ENCODE peak calls at places on chromosome 6, in four cellular contexts. V is GM23248; D is CD4-positive, alpha-beta T cell; J is sigmoid colon. H is an unnamed sample.

GRCh38 chr6:130604869-130605401 is 222.3 kb upstream of the SMLR1 start:
- DNase-seq in D (no peak), J (no peak), V (no peak), H (no peak)

GRCh38 chr6:30990422-30991086 is 7.0 kb downstream of the MUC21 start:
- DNase-seq in V (no peak), J (no peak), D (no peak), H (no peak)

GRCh38 chr6:136783495-136784270 is 8.6 kb downstream of the MAP3K5 start:
- DNase-seq in V (no peak), J (no peak), D (no peak), H (no peak)

GRCh38 chr6:111899531-111899930 is 26.3 kb upstream of the FYN start:
- DNase-seq in J (no peak), D (no peak), V (no peak), H (no peak)

GRCh38 chr6:159261983-159262382 is 92.8 kb downstream of the FNDC1 start:
- DNase-seq in D (no peak), J (no peak), V (no peak), H (no peak)

GRCh38 chr6:160039441-160039840 is 70.6 kb downstream of the IGF2R start:
- DNase-seq in J (no peak), D (no peak), V (no peak), H (no peak)

GRCh38 chr6:158174514-158174913 is 6.4 kb downstream of the GTF2H5 start:
- DNase-seq in V (peak; percentile 92), D (no peak), J (no peak), H (no peak)

GRCh38 chr6:55836481-55836880 is 38.9 kb downstream of the BMP5 start:
- DNase-seq in J (no peak), D (no peak), V (no peak), H (no peak)

GRCh38 chr6:16045238-16045637 is 83.6 kb upstream of the MYLIP start:
- DNase-seq in D (no peak), V (no peak), J (no peak), H (no peak)

GRCh38 chr6:118207947-118208346 is 300.9 kb downstream of the SLC35F1 start:
- DNase-seq in D (no peak), J (no peak), V (no peak), H (no peak)

GRCh38 chr6:53066059-53066406 is 829 bp downstream of the FBXO9 start:
- DNase-seq in V (peak; percentile 80), D (no peak), J (peak; percentile 78), H (no peak)

GRCh38 chr6:112956696-112957525 is 609.8 kb downstream of the RFPL4B start:
- DNase-seq in D (no peak), V (peak; percentile 79), J (no peak), H (no peak)

GRCh38 chr6:15327271-15327670 is 81.4 kb downstream of the JARID2 start:
- DNase-seq in J (no peak), D (peak; percentile 10), V (no peak), H (no peak)

GRCh38 chr6:14001329-14002012 is 76.7 kb downstream of the RNF182 start:
- DNase-seq in J (no peak), V (peak; percentile 99), D (no peak), H (no peak)

GRCh38 chr6:142685852-142686718 is 258.9 kb downstream of the HIVEP2 start:
- DNase-seq in J (no peak), V (peak; percentile 29), D (no peak), H (no peak)

DNA sequence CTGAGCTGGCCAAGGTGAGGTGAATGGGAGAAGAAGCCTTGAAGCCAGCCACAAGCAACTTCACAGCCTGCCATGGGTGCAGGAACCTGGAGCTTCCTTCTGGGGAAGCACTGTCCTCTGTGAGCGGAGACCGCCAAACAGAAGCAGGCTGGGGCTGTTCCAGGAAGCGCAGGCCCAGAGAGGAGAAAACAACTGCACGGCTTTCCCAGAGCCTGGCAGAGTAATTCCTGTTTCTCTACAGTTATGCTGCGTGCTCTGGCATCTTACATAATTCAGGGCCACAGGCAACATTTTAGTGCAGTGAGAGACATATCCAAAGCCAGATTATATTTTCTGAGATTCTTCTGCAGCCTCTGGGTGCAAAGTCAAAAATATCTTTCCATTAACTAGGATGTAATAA is 143.6 kb downstream of the F13A1 start:
- DNase-seq in D (no peak), V (no peak), J (no peak), H (no peak)
- H3K9me3 ChIP-seq in D (no peaks in the 10 kb centered on the region), V (no peaks in the 10 kb centered on the region), J (no peaks in the 10 kb centered on the region), H (no peaks in the 10 kb centered on the region)

DNA sequence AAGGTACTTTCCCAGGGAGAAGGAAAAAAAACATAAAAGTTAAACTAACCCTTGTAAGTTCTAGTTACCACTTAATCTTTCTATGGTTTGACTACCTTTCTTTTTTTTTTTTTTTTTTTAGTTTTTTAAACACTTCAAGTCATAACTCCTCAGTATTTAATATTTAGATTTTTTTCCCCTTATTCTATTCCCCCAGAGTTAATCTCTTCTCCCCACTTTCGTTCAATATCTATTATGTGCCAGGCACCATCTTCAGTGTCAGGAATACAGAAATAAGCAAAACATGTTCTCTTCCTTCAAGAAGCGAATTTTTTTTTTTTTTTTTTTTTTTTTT is 62.0 kb upstream of the LOC128125822 start:
- DNase-seq in J (no peak), V (no peak), D (no peak), H (no peak)
- H3K9me3 ChIP-seq in J (no peaks in the 10 kb centered on the region), V (no peaks in the 10 kb centered on the region), D (no peaks in the 10 kb centered on the region), H (no peaks in the 10 kb centered on the region)

DNA sequence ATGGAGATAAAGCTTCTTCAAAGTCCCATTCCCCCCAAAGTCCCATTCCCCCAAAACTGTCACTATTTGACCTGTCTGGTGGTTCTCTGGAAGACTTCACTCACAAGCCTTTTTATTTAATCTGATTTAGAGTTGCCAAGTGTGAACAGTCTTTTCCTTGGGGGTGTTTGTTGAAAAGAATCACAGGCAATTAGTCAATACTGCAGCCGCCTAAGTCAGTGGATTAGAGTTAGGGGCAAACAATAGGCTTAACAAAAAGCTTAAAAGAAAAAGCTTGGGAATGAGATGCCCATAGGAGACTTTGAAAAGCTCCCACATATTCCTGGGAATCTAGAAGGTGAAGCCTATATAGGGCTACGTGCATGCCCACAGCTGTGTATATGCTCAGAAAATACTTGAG is 8.0 kb upstream of the RIPOR2 start:
- DNase-seq in J (no peak), D (no peak), V (no peak), H (no peak)
- H3K9me3 ChIP-seq in J (no peaks in the 10 kb centered on the region), D (peaks cover 28% of the 10 kb centered on the region), V (no peaks in the 10 kb centered on the region), H (peaks cover 7% of the 10 kb centered on the region)

GRCh38 chr6:164947174-164947573 is 362.2 kb downstream of the C6orf118 start:
- DNase-seq in V (no peak), J (no peak), D (no peak), H (no peak)
- H3K9me3 ChIP-seq in V (no peaks in the 10 kb centered on the region), J (no peaks in the 10 kb centered on the region), D (no peaks in the 10 kb centered on the region), H (no peaks in the 10 kb centered on the region)

GRCh38 chr6:167987811-167988495 is 9.5 kb upstream of the KIF25 start:
- DNase-seq in D (no peak), V (peak; percentile 81), J (no peak), H (no peak)
- H3K9me3 ChIP-seq in D (no peaks in the 10 kb centered on the region), V (no peaks in the 10 kb centered on the region), J (no peaks in the 10 kb centered on the region), H (no peaks in the 10 kb centered on the region)